ENCODE peak calls at places on chromosomes 6 and 20, in seven cellular contexts. One of them, this sample, is unnamed.

GRCh38 chr20:62928246-62928939 is 2.1 kb upstream of the DIDO1 start:
- DNase-seq in HL-60: no peak
- DNase-seq in lung: no peak
- DNase-seq in foreskin fibroblast: peak
- DNase-seq in adrenal gland: no peak
- DNase-seq in HCT116: no peak
- DNase-seq in kidney epithelial cell: no peak
- DNase-seq in this sample: no peak

GRCh38 chr6:56314683-56315523 is 67.5 kb upstream of the COL21A1 start:
- DNase-seq in HL-60: no peak
- DNase-seq in lung: no peak
- DNase-seq in foreskin fibroblast: peak
- DNase-seq in adrenal gland: peak
- DNase-seq in HCT116: peak
- DNase-seq in kidney epithelial cell: no peak
- DNase-seq in this sample: peak

GRCh38 chr6:45663181-45664180 is 285.7 kb upstream of the SUPT3H start:
- DNase-seq in HL-60: no peak
- DNase-seq in lung: no peak
- DNase-seq in foreskin fibroblast: peak
- DNase-seq in adrenal gland: no peak
- DNase-seq in HCT116: no peak
- DNase-seq in kidney epithelial cell: no peak
- DNase-seq in this sample: no peak

GRCh38 chr6:25874118-25874517 is at the start of gene SLC17A3:
- DNase-seq in HL-60: no peak
- DNase-seq in lung: no peak
- DNase-seq in foreskin fibroblast: no peak
- DNase-seq in adrenal gland: no peak
- DNase-seq in HCT116: no peak
- DNase-seq in kidney epithelial cell: no peak
- DNase-seq in this sample: no peak

GRCh38 chr6:56374841-56375369 is 127.5 kb upstream of the COL21A1 start:
- DNase-seq in HL-60: no peak
- DNase-seq in lung: no peak
- DNase-seq in foreskin fibroblast: peak
- DNase-seq in adrenal gland: peak
- DNase-seq in HCT116: no peak
- DNase-seq in kidney epithelial cell: no peak
- DNase-seq in this sample: peak

GRCh38 chr6:1163501-1163900 is 148.4 kb upstream of the FOXQ1 start:
- DNase-seq in HL-60: no peak
- DNase-seq in lung: no peak
- DNase-seq in foreskin fibroblast: no peak
- DNase-seq in adrenal gland: no peak
- DNase-seq in HCT116: no peak
- DNase-seq in kidney epithelial cell: no peak
- DNase-seq in this sample: no peak

GRCh38 chr20:64188682-64189529 is 24.7 kb downstream of the MYT1 start:
- DNase-seq in HL-60: no peak
- DNase-seq in lung: no peak
- DNase-seq in foreskin fibroblast: peak
- DNase-seq in adrenal gland: no peak
- DNase-seq in HCT116: peak
- DNase-seq in kidney epithelial cell: peak
- DNase-seq in this sample: peak

GRCh38 chr20:40956503-40956902 is 72.1 kb upstream of the TOP1 start:
- DNase-seq in HL-60: peak
- DNase-seq in lung: no peak
- DNase-seq in foreskin fibroblast: no peak
- DNase-seq in adrenal gland: no peak
- DNase-seq in HCT116: no peak
- DNase-seq in kidney epithelial cell: no peak
- DNase-seq in this sample: no peak

GRCh38 chr20:41249781-41250281 is 67.7 kb downstream of the ZHX3 start:
- DNase-seq in HL-60: no peak
- DNase-seq in lung: no peak
- DNase-seq in foreskin fibroblast: peak
- DNase-seq in adrenal gland: peak
- DNase-seq in HCT116: no peak
- DNase-seq in kidney epithelial cell: no peak
- DNase-seq in this sample: peak

GRCh38 chr6:139161817-139162284 is 27.0 kb downstream of the HECA start:
- DNase-seq in HL-60: no peak
- DNase-seq in lung: no peak
- DNase-seq in foreskin fibroblast: peak
- DNase-seq in adrenal gland: no peak
- DNase-seq in HCT116: no peak
- DNase-seq in kidney epithelial cell: no peak
- DNase-seq in this sample: no peak

GRCh38 chr6:56668158-56668557 is 25.5 kb upstream of the DST start:
- DNase-seq in HL-60: no peak
- DNase-seq in lung: no peak
- DNase-seq in foreskin fibroblast: no peak
- DNase-seq in adrenal gland: no peak
- DNase-seq in HCT116: no peak
- DNase-seq in kidney epithelial cell: no peak
- DNase-seq in this sample: no peak

GRCh38 chr6:128508588-128509296 is 11.7 kb downstream of the PTPRK start:
- DNase-seq in HL-60: no peak
- DNase-seq in lung: no peak
- DNase-seq in foreskin fibroblast: peak
- DNase-seq in adrenal gland: no peak
- DNase-seq in HCT116: peak
- DNase-seq in kidney epithelial cell: peak
- DNase-seq in this sample: peak

GRCh38 chr6:136989591-136990578 is 54.9 kb downstream of the IL20RA start:
- DNase-seq in HL-60: no peak
- DNase-seq in lung: no peak
- DNase-seq in foreskin fibroblast: peak
- DNase-seq in adrenal gland: no peak
- DNase-seq in HCT116: no peak
- DNase-seq in kidney epithelial cell: no peak
- DNase-seq in this sample: no peak

GRCh38 chr6:37058084-37058586 is 52.7 kb downstream of the FGD2 start:
- DNase-seq in HL-60: no peak
- DNase-seq in lung: no peak
- DNase-seq in foreskin fibroblast: peak
- DNase-seq in adrenal gland: no peak
- DNase-seq in HCT116: no peak
- DNase-seq in kidney epithelial cell: no peak
- DNase-seq in this sample: peak

GRCh38 chr6:169794317-169795055 is 43.1 kb downstream of the ERMARD start:
- DNase-seq in HL-60: no peak
- DNase-seq in lung: peak
- DNase-seq in foreskin fibroblast: no peak
- DNase-seq in adrenal gland: no peak
- DNase-seq in HCT116: no peak
- DNase-seq in kidney epithelial cell: no peak
- DNase-seq in this sample: no peak

GRCh38 chr20:5779071-5779470 is 28.9 kb downstream of the SHLD1 start:
- DNase-seq in HL-60: no peak
- DNase-seq in lung: no peak
- DNase-seq in foreskin fibroblast: no peak
- DNase-seq in adrenal gland: no peak
- DNase-seq in HCT116: no peak
- DNase-seq in kidney epithelial cell: no peak
- DNase-seq in this sample: no peak

GRCh38 chr6:145469021-145469420 is 266.3 kb downstream of the EPM2A start:
- DNase-seq in HL-60: no peak
- DNase-seq in lung: no peak
- DNase-seq in foreskin fibroblast: no peak
- DNase-seq in adrenal gland: no peak
- DNase-seq in HCT116: no peak
- DNase-seq in kidney epithelial cell: no peak
- DNase-seq in this sample: no peak

GRCh38 chr6:97697450-97697849 is 414.4 kb upstream of the MMS22L start:
- DNase-seq in HL-60: no peak
- DNase-seq in lung: no peak
- DNase-seq in foreskin fibroblast: peak
- DNase-seq in adrenal gland: no peak
- DNase-seq in HCT116: no peak
- DNase-seq in kidney epithelial cell: peak
- DNase-seq in this sample: peak

GRCh38 chr20:50376179-50376887 is 133.8 kb upstream of the PTPN1 start:
- DNase-seq in HL-60: no peak
- DNase-seq in lung: no peak
- DNase-seq in foreskin fibroblast: no peak
- DNase-seq in adrenal gland: no peak
- DNase-seq in HCT116: no peak
- DNase-seq in kidney epithelial cell: no peak
- DNase-seq in this sample: no peak

DNA sequence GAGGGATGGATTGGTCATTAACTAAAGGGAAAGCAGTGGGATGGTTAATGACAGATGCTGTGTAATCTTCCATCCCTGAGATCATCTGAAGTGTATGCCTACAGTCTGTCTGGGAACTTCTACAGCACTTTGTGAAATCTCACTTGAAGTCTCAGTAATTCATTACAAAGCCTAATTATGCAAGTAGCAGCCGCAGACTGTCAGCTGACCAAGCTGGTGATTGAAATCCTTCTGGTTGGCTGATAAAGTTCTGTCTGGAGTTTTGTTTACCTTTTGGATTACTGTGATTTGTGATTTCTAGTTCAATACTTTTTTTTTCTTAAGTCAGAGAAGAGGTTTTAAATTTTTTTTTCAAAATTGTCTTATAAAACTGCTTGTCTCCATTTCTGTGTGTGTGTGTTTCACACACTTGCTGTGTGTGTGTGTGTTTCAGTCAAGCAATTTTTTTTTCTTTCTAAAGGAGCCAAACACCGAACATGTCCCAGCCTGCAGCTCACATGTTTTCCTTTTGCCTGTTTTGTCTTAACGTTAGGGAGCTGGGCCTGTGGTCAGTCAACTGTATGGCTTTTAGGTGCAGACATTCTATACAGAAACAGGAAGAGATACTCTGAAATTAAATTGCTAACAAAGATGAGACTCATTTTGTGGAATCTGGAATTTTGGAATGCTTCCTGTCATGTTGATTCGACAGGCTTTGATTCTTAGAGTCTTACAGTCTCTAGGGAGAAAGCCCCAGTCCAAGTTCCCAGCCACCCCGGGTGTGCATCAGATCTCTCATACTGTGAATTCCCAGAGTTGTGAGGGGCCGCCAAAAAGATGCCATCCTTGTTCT is 28.5 kb upstream of the ADGRF4 start:
- DNase-seq in HL-60: no peak
- DNase-seq in lung: no peak
- DNase-seq in foreskin fibroblast: no peak
- DNase-seq in adrenal gland: no peak
- DNase-seq in HCT116: no peak
- DNase-seq in kidney epithelial cell: peak
- DNase-seq in this sample: peak
- H3K4me3 ChIP-seq in HL-60: no peak
- H3K4me3 ChIP-seq in lung: no peak
- H3K4me3 ChIP-seq in foreskin fibroblast: no peak
- H3K4me3 ChIP-seq in adrenal gland: no peak
- H3K4me3 ChIP-seq in HCT116: no peak
- H3K4me3 ChIP-seq in kidney epithelial cell: no peak
- H3K4me3 ChIP-seq in this sample: no peak

DNA sequence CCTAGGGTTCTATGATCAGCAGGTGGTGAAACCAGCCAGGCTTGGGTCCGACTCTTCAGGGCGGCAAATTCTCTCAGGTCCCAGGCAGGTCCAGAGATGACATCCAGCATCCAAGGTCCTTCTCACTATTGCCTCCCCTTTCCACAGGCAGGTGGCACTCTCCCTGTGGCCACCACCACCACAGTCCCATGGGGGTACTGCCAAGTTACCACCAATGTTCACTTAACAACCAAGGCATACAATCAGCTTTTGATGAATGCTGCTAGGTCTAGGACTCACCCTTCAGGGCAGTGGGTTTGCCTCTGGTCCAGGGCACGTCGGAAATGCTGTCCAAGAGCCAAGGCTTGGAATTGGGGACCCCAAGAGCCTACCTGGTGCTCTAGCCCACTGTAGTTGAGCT is 40.4 kb upstream of the UTRN start:
- DNase-seq in HL-60: no peak
- DNase-seq in lung: no peak
- DNase-seq in foreskin fibroblast: no peak
- DNase-seq in adrenal gland: no peak
- DNase-seq in HCT116: no peak
- DNase-seq in kidney epithelial cell: no peak
- DNase-seq in this sample: no peak
- TF ChIP-seq CTCF in HL-60: no peak
- TF ChIP-seq CTCF in lung: no peak
- TF ChIP-seq CTCF in foreskin fibroblast: no peak
- TF ChIP-seq CTCF in adrenal gland: no peak
- TF ChIP-seq CTCF in HCT116: peak
- TF ChIP-seq CTCF in kidney epithelial cell: no peak
- TF ChIP-seq CTCF in this sample: no peak

GRCh38 chr20:12112089-12112474 is 194.4 kb downstream of the BTBD3 start:
- DNase-seq in HL-60: no peak
- DNase-seq in lung: no peak
- DNase-seq in foreskin fibroblast: no peak
- DNase-seq in adrenal gland: no peak
- DNase-seq in HCT116: no peak
- DNase-seq in kidney epithelial cell: no peak
- DNase-seq in this sample: no peak

GRCh38 chr20:12108842-12109241 is 191.1 kb downstream of the BTBD3 start:
- DNase-seq in HL-60: no peak
- DNase-seq in lung: no peak
- DNase-seq in foreskin fibroblast: no peak
- DNase-seq in adrenal gland: no peak
- DNase-seq in HCT116: no peak
- DNase-seq in kidney epithelial cell: no peak
- DNase-seq in this sample: no peak

GRCh38 chr20:12111431-12112088 is 193.9 kb downstream of the BTBD3 start:
- DNase-seq in HL-60: no peak
- DNase-seq in lung: no peak
- DNase-seq in foreskin fibroblast: no peak
- DNase-seq in adrenal gland: no peak
- DNase-seq in HCT116: no peak
- DNase-seq in kidney epithelial cell: no peak
- DNase-seq in this sample: no peak

GRCh38 chr20:12110711-12111110 is 193.0 kb downstream of the BTBD3 start:
- DNase-seq in HL-60: no peak
- DNase-seq in lung: no peak
- DNase-seq in foreskin fibroblast: no peak
- DNase-seq in adrenal gland: no peak
- DNase-seq in HCT116: no peak
- DNase-seq in kidney epithelial cell: no peak
- DNase-seq in this sample: peak

DNA sequence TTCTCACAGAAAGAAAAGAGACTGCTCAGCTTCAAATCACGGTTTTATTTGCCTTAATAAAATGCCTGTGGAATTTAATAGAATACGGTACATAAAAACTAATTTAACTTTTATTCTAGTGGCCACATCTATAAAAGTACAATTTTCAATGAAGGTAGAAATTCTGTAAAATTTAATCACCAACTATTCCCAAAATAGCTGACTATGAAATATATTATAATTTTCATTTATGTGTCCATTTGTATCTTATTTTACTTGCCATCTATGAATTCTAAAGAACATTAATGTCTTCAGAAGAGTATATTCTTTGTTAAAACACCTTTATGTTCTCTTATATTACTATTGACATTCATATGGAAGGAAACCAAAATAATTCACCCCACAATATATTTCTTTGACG is 192.6 kb downstream of the BTBD3 start:
- DNase-seq in HL-60: no peak
- DNase-seq in lung: no peak
- DNase-seq in foreskin fibroblast: no peak
- DNase-seq in adrenal gland: no peak
- DNase-seq in HCT116: no peak
- DNase-seq in kidney epithelial cell: no peak
- DNase-seq in this sample: no peak
- H3K4me3 ChIP-seq in HL-60: no peak
- H3K4me3 ChIP-seq in lung: no peak
- H3K4me3 ChIP-seq in foreskin fibroblast: no peak
- H3K4me3 ChIP-seq in adrenal gland: no peak
- H3K4me3 ChIP-seq in HCT116: no peak
- H3K4me3 ChIP-seq in kidney epithelial cell: no peak
- H3K4me3 ChIP-seq in this sample: no peak

GRCh38 chr6:52098649-52099184 is 11.3 kb upstream of the PKHD1 start:
- DNase-seq in HL-60: no peak
- DNase-seq in lung: no peak
- DNase-seq in foreskin fibroblast: no peak
- DNase-seq in adrenal gland: no peak
- DNase-seq in HCT116: no peak
- DNase-seq in kidney epithelial cell: no peak
- DNase-seq in this sample: no peak
- TF ChIP-seq CTCF in HL-60: no peak
- TF ChIP-seq CTCF in lung: no peak
- TF ChIP-seq CTCF in foreskin fibroblast: no peak
- TF ChIP-seq CTCF in adrenal gland: no peak
- TF ChIP-seq CTCF in HCT116: no peak
- TF ChIP-seq CTCF in kidney epithelial cell: no peak
- TF ChIP-seq CTCF in this sample: no peak

This sample was measured in choroid plexus epithelial cell.